ENCODE peak calls at places on chromosomes 1 and 21, in four cellular contexts. T is heart left ventricle, E is Panc1, D is HepG2. L is an unnamed sample. For H3K27me3, the result is how much of the 10 kb centered on the place peaks cover.

GRCh38 chr1:208486677-208487076 is 242.5 kb upstream of the PLXNA2 start:
- ATAC-seq in T (no peak), E (no peak), D (no peak), L (no peak)

GRCh38 chr1:112794654-112795239 is 79.6 kb upstream of the PPM1J start:
- ATAC-seq in T (no peak), E (no peak), D (peak), L (no peak)

GRCh38 chr1:175040324-175040910 is 17.2 kb upstream of the MRPS14 start:
- ATAC-seq in T (no peak), E (no peak), D (peak), L (no peak)

GRCh38 chr1:221672160-221672762 is 69.6 kb downstream of the DUSP10 start:
- ATAC-seq in T (no peak), E (no peak), D (no peak), L (no peak)

GRCh38 chr1:241736387-241736786 is 84.3 kb downstream of the WDR64 start:
- ATAC-seq in T (no peak), E (no peak), D (no peak), L (no peak)

GRCh38 chr1:110068646-110069301 is 1.7 kb downstream of the ALX3 start:
- ATAC-seq in T (no peak), E (no peak), D (no peak), L (no peak)

GRCh38 chr1:177385760-177386698 is 215.3 kb downstream of the BRINP2 start:
- ATAC-seq in T (no peak), E (no peak), D (no peak), L (no peak)

GRCh38 chr1:11501491-11501897 is 22.5 kb downstream of the DISP3 start:
- ATAC-seq in T (peak), E (no peak), D (no peak), L (peak)

GRCh38 chr1:32159189-32159588 is 20.3 kb upstream of the TXLNA start:
- ATAC-seq in T (no peak), E (no peak), D (no peak), L (no peak)

GRCh38 chr1:228821252-228821651 is 86.0 kb downstream of the RHOU start:
- ATAC-seq in T (no peak), E (no peak), D (no peak), L (no peak)

GRCh38 chr1:167898578-167899222 is 15.2 kb downstream of the ADCY10 start:
- ATAC-seq in T (no peak), E (no peak), D (no peak), L (no peak)

GRCh38 chr1:26574018-26574417 is 44.5 kb downstream of the RPS6KA1 start:
- ATAC-seq in T (no peak), E (no peak), D (no peak), L (no peak)

GRCh38 chr1:179034720-179035119 is 9.0 kb downstream of the FAM20B start:
- ATAC-seq in T (no peak), E (no peak), D (no peak), L (no peak)

GRCh38 chr1:223038288-223039006 is 104.6 kb downstream of the TLR5 start:
- ATAC-seq in T (no peak), E (no peak), D (no peak), L (no peak)

GRCh38 chr21:41622831-41623548 is 115.0 kb upstream of the TMPRSS2 start:
- ATAC-seq in T (no peak), E (peak), D (no peak), L (no peak)

GRCh38 chr1:171877711-171878110 is 36.4 kb downstream of the DNM3 start:
- ATAC-seq in T (no peak), E (no peak), D (no peak), L (no peak)

GRCh38 chr1:212498243-212498642 is 65.5 kb downstream of the NENF start:
- ATAC-seq in T (no peak), E (no peak), D (no peak), L (no peak)

GRCh38 chr1:229199892-229200291 is 71.0 kb upstream of the RAB4A start:
- ATAC-seq in T (peak), E (peak), D (no peak), L (no peak)

GRCh38 chr1:192810253-192810880 is 1.5 kb downstream of the RGS2 start:
- ATAC-seq in T (no peak), E (no peak), D (no peak), L (no peak)
- H3K27ac ChIP-seq in T (peak), E (no peak), D (no peak), L (peak)

GRCh38 chr1:181518152-181518551 is 34.8 kb downstream of the CACNA1E start:
- ATAC-seq in T (no peak), E (no peak), D (no peak), L (no peak)

GRCh38 chr1:181513786-181514297 is 30.5 kb downstream of the CACNA1E start:
- ATAC-seq in T (no peak), E (no peak), D (no peak), L (no peak)

GRCh38 chr1:181516706-181517105 is 33.4 kb downstream of the CACNA1E start:
- ATAC-seq in T (no peak), E (no peak), D (no peak), L (no peak)

GRCh38 chr1:181517181-181517875 is 34.0 kb downstream of the CACNA1E start:
- ATAC-seq in T (no peak), E (no peak), D (no peak), L (no peak)

DNA sequence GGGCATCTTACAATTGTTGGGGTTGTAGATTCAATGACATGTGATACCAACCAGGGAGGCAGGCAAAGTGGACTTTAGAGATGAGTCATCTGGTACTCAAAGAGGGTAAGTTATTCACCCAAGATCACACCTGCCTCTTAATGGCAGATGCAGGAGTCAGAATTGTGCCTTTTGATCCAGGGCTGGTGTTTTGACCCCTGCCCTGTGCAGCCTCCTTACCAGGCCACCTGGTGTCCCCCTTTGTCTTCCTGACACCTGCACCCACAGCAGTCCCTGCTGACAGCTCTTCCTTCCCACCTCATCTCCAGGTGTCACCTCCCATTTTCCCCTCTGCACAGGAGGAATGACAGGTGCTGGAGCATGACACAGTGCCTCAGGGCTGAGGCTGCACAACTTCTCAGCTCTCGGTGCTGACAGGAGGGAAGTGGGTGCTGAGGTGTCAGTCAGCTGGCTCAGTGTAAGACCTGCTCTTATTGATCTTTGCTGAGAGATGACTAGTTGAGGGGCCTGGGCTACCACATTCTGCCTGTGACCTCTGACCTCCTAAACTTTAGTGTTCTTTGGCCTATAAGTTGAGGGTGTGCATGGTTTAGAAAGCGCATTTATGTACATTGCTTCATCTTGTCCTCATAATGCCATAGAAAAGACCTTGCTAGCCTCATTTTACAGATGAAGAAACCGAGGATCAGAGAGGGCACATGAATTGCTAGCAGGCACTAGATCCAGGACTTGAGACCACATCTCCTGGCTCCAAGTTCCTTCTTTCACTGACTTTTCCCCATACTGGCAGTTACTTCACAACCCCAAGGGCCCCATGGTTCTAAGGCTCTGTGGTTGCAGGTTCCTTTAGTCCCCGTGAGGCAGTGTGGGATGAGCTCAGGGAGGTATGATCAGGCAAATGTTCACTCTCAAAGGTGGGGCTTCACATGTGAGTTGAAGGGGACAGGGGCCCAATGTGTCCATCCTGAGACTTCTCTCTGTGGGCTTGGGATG is 31.3 kb downstream of the CACNA1E start:
- ATAC-seq in T (peak), E (no peak), D (no peak), L (no peak)
- TF ChIP-seq CTCF in T (no peak), E (no peak), D (peak), L (no peak)

GRCh38 chr1:47229031-47229831 is 2.8 kb downstream of the TAL1 start:
- ATAC-seq in T (no peak), E (no peak), D (no peak), L (peak)
- H3K27me3 ChIP-seq in T (half or more), E (under half), D (under half), L (half or more)

GRCh38 chr21:44898011-44898493 is 22.6 kb downstream of the ITGB2 start:
- ATAC-seq in T (no peak), E (no peak), D (no peak), L (no peak)
- H3K27ac ChIP-seq in T (no peak), E (no peak), D (no peak), L (no peak)

GRCh38 chr1:8817413-8818324 is at the start of gene RERE:
- ATAC-seq in T (peak), E (peak), D (peak), L (peak)
- TF ChIP-seq CTCF in T (no peak), E (no peak), D (peak), L (peak)

L was measured in gastroesophageal sphincter.